ENCODE peak calls at places on chromosomes 2 and 18, in four cellular contexts. R is left cardiac atrium, T is endothelial cell, A is DMS79 treated with DMSO at 0.1 percent for 48 hours. C is an unnamed sample.

GRCh38 chr2:136238552-136239346 is 120.8 kb upstream of the CXCR4 start:
- DNase-seq in R (no peak), T (no peak), A (no peak), C (no peak)

GRCh38 chr2:228283491-228284171 is 102.1 kb upstream of the SPHKAP start:
- DNase-seq in R (no peak), T (no peak), A (no peak), C (no peak)

GRCh38 chr18:78192044-78192443 is 787.6 kb upstream of the SALL3 start:
- DNase-seq in R (no peak), T (no peak), A (peak), C (no peak)

GRCh38 chr2:144648837-144649485 is 129.0 kb upstream of the ZEB2 start:
- DNase-seq in R (no peak), T (no peak), A (no peak), C (no peak)

GRCh38 chr2:6828299-6828584 is 37.5 kb downstream of the CMPK2 start:
- DNase-seq in R (no peak), T (no peak), A (peak), C (peak)

GRCh38 chr2:3624059-3624794 is 29.3 kb downstream of the COLEC11 start:
- DNase-seq in R (no peak), T (no peak), A (no peak), C (no peak)

GRCh38 chr2:98498703-98499445 is 54.2 kb downstream of the INPP4A start:
- DNase-seq in R (no peak), T (no peak), A (no peak), C (no peak)

GRCh38 chr2:138274421-138275291 is 226.9 kb upstream of the SPOPL start:
- DNase-seq in R (no peak), T (no peak), A (no peak), C (no peak)

GRCh38 chr2:46296840-46297545 is at the start of gene EPAS1:
- DNase-seq in R (peak), T (peak), A (peak), C (peak)

GRCh38 chr2:128425216-128425615 is 106.5 kb upstream of the HS6ST1 start:
- DNase-seq in R (no peak), T (no peak), A (no peak), C (no peak)

GRCh38 chr2:219570194-219570923 is 980 bp downstream of the OBSL1 start:
- DNase-seq in R (no peak), T (no peak), A (peak), C (peak)

GRCh38 chr2:105857076-105857740 is 112.5 kb downstream of the NCK2 start:
- DNase-seq in R (no peak), T (no peak), A (no peak), C (no peak)

GRCh38 chr2:11697103-11697871 is 27.3 kb upstream of the NTSR2 start:
- DNase-seq in R (peak), T (peak), A (no peak), C (peak)

GRCh38 chr2:73291461-73292315 is 1.7 kb downstream of the EGR4 start:
- DNase-seq in R (no peak), T (peak), A (peak), C (no peak)

C was measured in erythroblast.